ENCODE peak calls at places on chromosomes 12 and 14, in four cellular contexts. Q, H, W and B are unnamed samples. For H3K4me1, the result is how much of the 10 kb centered on the place peaks cover.

GRCh38 chr12:55188974-55189556 is 31.8 kb upstream of the OR10A7 start:
- DNase-seq in Q (peak), H (no peak), W (peak), B (peak)

GRCh38 chr12:125263385-125263784 is 198.2 kb downstream of the AACS start:
- DNase-seq in Q (no peak), H (no peak), W (no peak), B (no peak)

GRCh38 chr12:77469614-77470333 is 360.9 kb upstream of the NAV3 start:
- DNase-seq in Q (no peak), H (no peak), W (no peak), B (no peak)

GRCh38 chr12:26848156-26848825 is 15.3 kb upstream of the ITPR2 start:
- DNase-seq in Q (no peak), H (no peak), W (no peak), B (no peak)

GRCh38 chr14:33567003-33567735 is 383.7 kb downstream of the EGLN3 start:
- DNase-seq in Q (no peak), H (no peak), W (peak), B (no peak)

GRCh38 chr12:49288922-49289555 is 5.9 kb upstream of the PRPH start:
- DNase-seq in Q (no peak), H (peak), W (no peak), B (peak)

GRCh38 chr12:19369691-19370148 is 69.6 kb upstream of the AEBP2 start:
- DNase-seq in Q (no peak), H (no peak), W (no peak), B (no peak)

GRCh38 chr14:75542585-75543091 is 20.4 kb downstream of the BATF start:
- DNase-seq in Q (peak), H (peak), W (peak), B (no peak)

GRCh38 chr14:76490735-76491134 is 114.8 kb downstream of the ESRRB start:
- DNase-seq in Q (no peak), H (peak), W (no peak), B (no peak)

GRCh38 chr12:62210422-62210821 is 49.8 kb upstream of the USP15 start:
- DNase-seq in Q (no peak), H (peak), W (peak), B (no peak)

GRCh38 chr14:36834293-36834692 is 172.6 kb downstream of the PAX9 start:
- DNase-seq in Q (no peak), H (no peak), W (no peak), B (no peak)

GRCh38 chr12:39440101-39440500 is 2.8 kb downstream of the KIF21A start:
- DNase-seq in Q (no peak), H (no peak), W (no peak), B (no peak)

GRCh38 chr14:89833120-89833521 is 121.4 kb downstream of the EFCAB11 start:
- DNase-seq in Q (no peak), H (no peak), W (peak), B (no peak)

GRCh38 chr12:57299514-57300016 is 48.6 kb upstream of the STAC3 start:
- DNase-seq in Q (no peak), H (no peak), W (peak), B (no peak)

GRCh38 chr12:78271546-78271945 is 440.9 kb downstream of the NAV3 start:
- DNase-seq in Q (no peak), H (no peak), W (peak), B (no peak)

GRCh38 chr14:91456283-91456682 is 38.7 kb upstream of the CCDC88C start:
- DNase-seq in Q (no peak), H (no peak), W (no peak), B (no peak)

GRCh38 chr12:101050631-101051030 is 159.4 kb downstream of the SLC5A8 start:
- DNase-seq in Q (no peak), H (no peak), W (peak), B (no peak)

GRCh38 chr14:105166571-105167302 is 1.8 kb downstream of the JAG2 start:
- DNase-seq in Q (no peak), H (no peak), W (no peak), B (no peak)

GRCh38 chr12:74370608-74371216 is 166.9 kb upstream of the ATXN7L3B start:
- DNase-seq in Q (no peak), H (no peak), W (peak), B (no peak)

DNA sequence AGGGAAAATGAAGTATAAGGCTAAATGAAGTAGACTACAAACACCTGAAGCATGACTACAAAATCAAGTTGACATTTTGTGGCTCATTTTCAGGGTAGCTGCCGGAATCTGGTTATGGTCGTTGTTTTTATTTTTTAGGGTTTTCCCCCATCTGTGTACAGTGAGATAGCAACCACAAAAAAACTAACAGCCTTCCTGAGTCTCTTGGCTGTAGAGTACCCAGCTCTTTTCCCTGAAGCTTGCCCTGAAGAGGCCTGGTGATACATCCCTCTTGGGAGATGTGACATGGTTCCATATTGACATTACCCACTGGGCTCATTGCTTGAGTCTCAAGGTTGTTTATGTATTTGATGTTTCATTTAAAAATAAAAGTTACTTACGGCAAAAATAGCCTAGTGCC is 424.0 kb downstream of the ZFP36L1 start:
- DNase-seq in Q (no peak), H (no peak), W (no peak), B (no peak)
- H3K4me1 ChIP-seq in Q (under half), H (under half), W (under half), B (under half)

DNA sequence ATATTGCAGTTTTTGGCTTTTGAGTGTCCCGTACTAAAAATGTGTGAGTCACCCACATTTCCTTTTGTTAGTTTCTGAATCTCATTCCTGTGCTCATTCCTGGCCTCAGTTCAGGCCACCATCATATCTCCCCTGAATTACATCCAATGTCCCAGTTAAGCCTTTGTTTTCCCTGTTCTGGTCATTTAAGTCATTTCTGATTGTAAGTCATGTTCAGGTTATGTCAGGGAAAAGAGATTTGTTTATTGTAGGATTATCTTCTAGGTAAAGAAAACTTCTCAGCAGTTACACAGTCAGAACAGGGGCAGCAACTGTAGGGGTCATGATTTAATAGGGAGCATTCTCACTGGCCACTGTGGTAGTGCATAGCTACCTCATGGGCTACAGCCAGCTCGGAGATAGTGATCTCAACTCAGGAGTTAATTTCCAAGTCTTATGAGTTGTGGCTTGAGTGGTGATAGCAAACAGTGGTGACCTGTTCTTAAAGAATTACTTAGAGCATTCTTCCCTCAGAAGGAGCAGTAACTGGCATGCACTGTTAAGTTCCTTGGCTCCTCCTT is 6.7 kb downstream of the DDX47 start:
- DNase-seq in Q (no peak), H (no peak), W (peak), B (peak)
- H3K4me1 ChIP-seq in Q (under half), H (under half), W (half or more), B (under half)

GRCh38 chr14:68248481-68249255 is 429.1 kb downstream of the RAD51B start:
- DNase-seq in Q (no peak), H (peak), W (peak), B (peak)
- H3K4me1 ChIP-seq in Q (under half), H (under half), W (under half), B (half or more)

DNA sequence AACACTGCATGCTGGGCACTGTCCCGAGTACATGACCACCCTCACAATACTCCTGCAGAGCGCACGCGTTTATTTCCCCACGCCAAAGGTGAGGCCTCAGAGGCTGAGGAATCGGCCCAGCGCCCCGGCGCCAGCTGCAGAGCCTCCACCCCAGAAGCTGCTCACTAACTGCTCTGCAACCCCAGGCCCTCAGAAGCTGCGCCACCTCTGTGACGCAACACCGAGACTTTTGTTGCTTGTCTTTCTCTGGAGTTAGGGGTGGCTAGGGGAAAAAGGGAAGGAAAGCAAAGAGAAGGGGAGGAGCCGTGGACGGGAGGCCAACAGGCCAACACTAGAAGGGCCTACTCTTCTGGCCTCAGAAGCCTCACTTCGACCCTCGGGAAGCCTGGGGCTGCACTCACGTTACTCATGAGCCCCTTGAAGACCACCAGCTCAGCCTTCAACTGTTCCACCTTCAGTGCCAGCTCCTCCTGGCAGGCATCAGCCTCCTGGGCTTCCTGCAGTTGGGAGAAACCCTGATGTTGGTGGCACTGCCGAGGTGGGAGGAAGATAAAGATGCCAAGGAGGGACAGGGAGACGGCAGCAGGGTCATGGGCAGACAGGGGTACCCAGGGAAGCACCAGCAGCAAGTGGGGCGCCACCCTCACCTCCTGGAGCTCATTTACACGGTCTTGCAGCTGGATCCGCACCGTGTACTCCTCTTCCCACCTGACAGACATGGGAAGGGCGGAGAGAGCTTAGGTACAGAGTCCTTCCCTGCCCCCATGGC is 5.4 kb downstream of the IFFO1 start:
- DNase-seq in Q (no peak), H (no peak), W (no peak), B (no peak)
- H3K4me1 ChIP-seq in Q (under half), H (under half), W (half or more), B (under half)

DNA sequence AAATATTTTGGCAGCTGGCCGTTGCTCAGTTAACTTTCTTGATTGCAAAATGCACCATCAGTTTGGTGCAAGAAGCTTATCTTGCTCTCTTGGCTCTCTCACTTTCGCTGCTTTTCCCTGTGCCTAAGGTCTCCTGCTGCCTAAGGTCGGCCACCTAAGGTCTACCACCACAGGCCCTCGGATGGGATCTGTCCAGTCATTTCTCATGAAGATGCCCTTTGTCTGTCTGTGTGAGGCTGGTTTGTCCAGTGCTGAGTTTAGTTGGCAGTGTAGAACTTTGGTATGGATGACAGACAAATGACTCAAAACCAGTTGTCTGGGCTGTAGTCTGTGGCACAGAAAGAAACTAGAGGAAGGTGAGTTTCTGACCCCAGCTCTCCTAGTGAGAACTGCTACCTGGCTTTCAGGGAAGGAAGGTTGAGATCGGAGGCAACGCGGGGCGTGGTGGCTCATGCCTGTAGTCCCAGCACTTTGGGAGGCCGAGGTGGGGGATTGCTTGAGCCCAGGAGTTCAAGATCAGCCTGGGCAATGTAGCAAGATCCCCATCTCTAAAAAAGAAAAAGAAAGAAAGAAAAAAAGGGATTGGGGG is 2.6 kb downstream of the MLXIP start:
- DNase-seq in Q (no peak), H (peak), W (no peak), B (peak)
- H3K4me1 ChIP-seq in Q (under half), H (under half), W (under half), B (under half)

GRCh38 chr14:22928237-22929103 is 706 bp downstream of the PRMT5 start:
- DNase-seq in Q (no peak), H (no peak), W (no peak), B (no peak)

GRCh38 chr14:22926316-22926715 is 2.9 kb downstream of the PRMT5 start:
- DNase-seq in Q (no peak), H (no peak), W (peak), B (peak)

GRCh38 chr14:22929104-22929847 is at the start of gene PRMT5:
- DNase-seq in Q (peak), H (peak), W (peak), B (peak)

GRCh38 chr14:22925513-22925912 is 3.7 kb downstream of the PRMT5 start:
- DNase-seq in Q (no peak), H (no peak), W (no peak), B (no peak)

GRCh38 chr14:22929848-22930364 is 730 bp upstream of the PRMT5 start:
- DNase-seq in Q (no peak), H (no peak), W (no peak), B (no peak)
- H3K4me1 ChIP-seq in Q (under half), H (under half), W (under half), B (under half)